ENCODE peak calls at places on chromosomes 13 and 19, in nine cellular contexts. C is breast epithelium; Q is fibroblast of lung; I is transverse colon; J is omental fat pad; W is foreskin keratinocyte; V is CD8-positive, alpha-beta T cell; Y is astrocyte; A is uterus. H is an unnamed sample.

GRCh38 chr19:42132851-42133528 is 744 bp upstream of the POU2F2 start:
- DNase-seq in I (peak), J (peak), V (peak), C (peak), W (peak), A (peak), Y (no peak), Q (no peak), H (peak)

GRCh38 chr19:1216756-1217155 is 11.2 kb downstream of the STK11 start:
- DNase-seq in W (no peak), Y (no peak), C (no peak), Q (no peak), V (no peak), A (no peak), I (no peak), J (no peak), H (no peak)

GRCh38 chr13:53398051-53398450 is 369.4 kb downstream of the OLFM4 start:
- DNase-seq in A (no peak), Y (no peak), J (no peak), C (no peak), I (no peak), V (no peak), W (no peak), Q (no peak), H (no peak)

GRCh38 chr19:8397746-8398721 is 7.9 kb downstream of the RAB11B start:
- DNase-seq in V (no peak), J (no peak), Y (no peak), Q (no peak), A (no peak), W (no peak), C (no peak), I (no peak), H (no peak)

GRCh38 chr19:45342911-45343310 is 2.4 kb downstream of the KLC3 start:
- DNase-seq in C (no peak), I (no peak), V (no peak), Y (no peak), A (no peak), Q (no peak), W (no peak), J (no peak), H (no peak)

GRCh38 chr19:7705387-7706187 is 3.7 kb upstream of the FCER2 start:
- DNase-seq in W (no peak), C (peak), A (no peak), I (peak), Y (no peak), Q (no peak), V (peak), J (no peak), H (no peak)

GRCh38 chr19:55687281-55688172 is 12.5 kb downstream of the EPN1 start:
- DNase-seq in V (no peak), J (no peak), A (no peak), Q (no peak), C (no peak), W (no peak), Y (no peak), I (peak), H (no peak)

GRCh38 chr19:38449518-38449917 is 16.0 kb downstream of the RYR1 start:
- DNase-seq in W (no peak), I (no peak), Q (no peak), J (no peak), V (no peak), Y (no peak), C (no peak), A (no peak), H (no peak)

GRCh38 chr13:74115138-74115537 is 19.1 kb downstream of the KLF12 start:
- DNase-seq in V (no peak), J (no peak), W (peak), Y (peak), I (no peak), A (no peak), C (no peak), Q (peak), H (no peak)

GRCh38 chr13:86681223-86681622 is 882.0 kb upstream of the SLITRK6 start:
- DNase-seq in I (no peak), Y (no peak), W (no peak), V (no peak), A (no peak), Q (no peak), C (no peak), J (no peak), H (no peak)

GRCh38 chr13:21934309-21934708 is 263.4 kb downstream of the FGF9 start:
- DNase-seq in C (peak), I (no peak), A (no peak), J (no peak), Y (no peak), Q (no peak), V (no peak), W (no peak), H (no peak)

GRCh38 chr19:48424694-48425219 is 21.0 kb upstream of the GRWD1 start:
- DNase-seq in A (no peak), W (no peak), Y (peak), V (no peak), I (no peak), C (no peak), J (no peak), Q (peak), H (peak)

GRCh38 chr19:6236310-6237291 is 43.2 kb downstream of the MLLT1 start:
- DNase-seq in A (peak), I (peak), J (no peak), C (peak), V (no peak), Q (no peak), W (no peak), Y (no peak), H (peak)

GRCh38 chr19:49570138-49570856 is 10.1 kb downstream of the NOSIP start:
- DNase-seq in A (peak), V (peak), Q (peak), W (peak), J (no peak), C (no peak), Y (peak), I (peak), H (peak)

GRCh38 chr13:94280357-94280756 is 199.1 kb downstream of the DCT start:
- DNase-seq in I (no peak), C (no peak), Y (peak), V (no peak), A (no peak), W (no peak), J (no peak), Q (peak), H (no peak)

GRCh38 chr19:32471095-32471494 is 65.5 kb downstream of the DPY19L3 start:
- DNase-seq in W (no peak), Q (peak), I (no peak), C (no peak), A (no peak), V (no peak), Y (no peak), J (no peak), H (no peak)

GRCh38 chr13:64640002-64640401 is 2590.1 kb downstream of the PCDH9 start:
- DNase-seq in W (no peak), Y (no peak), J (no peak), A (no peak), C (no peak), Q (no peak), V (no peak), I (no peak), H (no peak)

GRCh38 chr13:79741006-79741405 is 260.1 kb downstream of the NDFIP2 start:
- DNase-seq in A (no peak), W (peak), V (no peak), C (no peak), J (no peak), I (no peak), Q (peak), Y (peak), H (no peak)

GRCh38 chr19:17348700-17349099 is 11.3 kb downstream of the GTPBP3 start:
- DNase-seq in W (no peak), I (no peak), A (peak), V (no peak), Q (peak), C (peak), Y (peak), J (no peak), H (peak)

GRCh38 chr19:46297700-46298476 is 1.0 kb downstream of the HIF3A start:
- DNase-seq in J (no peak), Q (no peak), W (no peak), Y (no peak), C (peak), I (peak), V (no peak), A (peak), H (no peak)

GRCh38 chr13:44101347-44102083 is 221.8 kb downstream of the LACC1 start:
- DNase-seq in A (no peak), Y (no peak), J (no peak), Q (no peak), I (no peak), V (no peak), C (no peak), W (no peak), H (no peak)

GRCh38 chr13:110574161-110574560 is 12.6 kb upstream of the RAB20 start:
- DNase-seq in J (no peak), Q (no peak), Y (no peak), I (no peak), C (no peak), A (no peak), W (no peak), V (no peak), H (no peak)

GRCh38 chr13:33787051-33787591 is 30.8 kb upstream of the RFC3 start:
- DNase-seq in Y (no peak), I (no peak), A (no peak), C (no peak), W (peak), J (no peak), Q (no peak), V (no peak), H (no peak)

GRCh38 chr13:26517931-26518330 is 39.6 kb upstream of the WASF3 start:
- DNase-seq in I (no peak), Q (no peak), J (no peak), Y (no peak), C (no peak), W (no peak), A (no peak), V (no peak), H (no peak)

GRCh38 chr19:28521614-28522544 is 691.1 kb downstream of the UQCRFS1 start:
- DNase-seq in C (no peak), I (no peak), W (no peak), Y (no peak), Q (no peak), A (no peak), V (no peak), J (no peak), H (no peak)

GRCh38 chr19:49533551-49534488 is 6.0 kb downstream of the RCN3 start:
- DNase-seq in C (peak), J (peak), Y (no peak), Q (peak), A (peak), W (peak), V (peak), I (peak), H (peak)

GRCh38 chr13:35891973-35892441 is 239.2 kb downstream of the DCLK1 start:
- DNase-seq in Y (peak), I (no peak), Q (peak), A (no peak), J (no peak), W (peak), C (no peak), V (no peak), H (peak)

GRCh38 chr19:12194827-12195500 is 32.1 kb downstream of the ZNF136 start:
- DNase-seq in A (peak), V (peak), J (peak), C (peak), Y (peak), Q (peak), I (peak), W (peak), H (no peak)

GRCh38 chr13:93345642-93346220 is 119.1 kb downstream of the GPC6 start:
- DNase-seq in A (no peak), C (no peak), V (no peak), W (no peak), Q (peak), I (no peak), Y (peak), J (no peak), H (no peak)

GRCh38 chr19:51439021-51439465 is 19.2 kb downstream of the SIGLEC8 start:
- DNase-seq in V (no peak), W (no peak), C (no peak), Q (no peak), J (no peak), I (no peak), Y (no peak), A (no peak), H (peak)

GRCh38 chr13:77038907-77039470 is 12.0 kb upstream of the FBXL3 start:
- DNase-seq in I (no peak), Q (no peak), Y (no peak), C (no peak), A (no peak), V (no peak), W (no peak), J (no peak), H (no peak)

GRCh38 chr19:44582581-44583265 is 30.6 kb upstream of the IGSF23 start:
- DNase-seq in A (no peak), Y (no peak), V (no peak), I (peak), J (no peak), W (no peak), Q (no peak), C (no peak), H (peak)

GRCh38 chr19:22784051-22784450 is at the start of gene ZNF99:
- DNase-seq in W (no peak), Y (no peak), V (no peak), A (peak), Q (no peak), I (no peak), J (peak), C (peak), H (no peak)

GRCh38 chr19:41940443-41941409 is 12.5 kb upstream of the ERFL start:
- DNase-seq in J (no peak), W (no peak), A (no peak), Q (no peak), C (no peak), V (no peak), I (no peak), Y (no peak), H (no peak)

GRCh38 chr13:108915095-108915633 is 285.8 kb downstream of the MYO16 start:
- DNase-seq in C (no peak), J (no peak), Q (peak), Y (peak), W (peak), V (no peak), A (no peak), I (no peak), H (no peak)
- TF ChIP-seq CTCF in C (peak), J (no peak), Q (peak), Y (peak), W (peak), V (no peak), A (peak), I (peak), H (no peak)

DNA sequence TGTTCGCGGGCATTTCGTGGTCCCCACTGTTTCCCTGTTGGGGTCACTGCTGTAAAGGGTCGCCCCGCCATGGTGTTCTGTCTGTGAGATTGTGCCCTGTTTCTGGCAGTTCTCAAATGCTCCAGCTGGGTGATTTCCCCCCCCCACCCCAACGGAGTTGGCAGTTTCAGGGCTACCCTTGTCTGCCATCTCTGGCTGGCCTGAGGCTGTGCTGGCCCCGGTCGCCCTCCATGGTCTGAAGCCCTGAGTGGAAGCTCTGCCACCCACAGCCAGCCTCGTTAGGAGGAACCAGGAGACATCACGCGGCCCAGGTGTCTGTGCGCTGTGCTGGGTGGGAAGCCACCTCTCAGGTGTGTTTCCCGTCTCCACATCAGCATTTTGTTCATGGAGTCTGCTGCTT is 64.5 kb downstream of the MCF2L start:
- DNase-seq in J (no peak), Y (no peak), Q (no peak), I (no peak), V (no peak), W (no peak), A (no peak), C (no peak), H (no peak)
- TF ChIP-seq CTCF in J (no peak), Y (no peak), Q (no peak), I (no peak), V (no peak), W (no peak), A (no peak), C (no peak), H (no peak)

DNA sequence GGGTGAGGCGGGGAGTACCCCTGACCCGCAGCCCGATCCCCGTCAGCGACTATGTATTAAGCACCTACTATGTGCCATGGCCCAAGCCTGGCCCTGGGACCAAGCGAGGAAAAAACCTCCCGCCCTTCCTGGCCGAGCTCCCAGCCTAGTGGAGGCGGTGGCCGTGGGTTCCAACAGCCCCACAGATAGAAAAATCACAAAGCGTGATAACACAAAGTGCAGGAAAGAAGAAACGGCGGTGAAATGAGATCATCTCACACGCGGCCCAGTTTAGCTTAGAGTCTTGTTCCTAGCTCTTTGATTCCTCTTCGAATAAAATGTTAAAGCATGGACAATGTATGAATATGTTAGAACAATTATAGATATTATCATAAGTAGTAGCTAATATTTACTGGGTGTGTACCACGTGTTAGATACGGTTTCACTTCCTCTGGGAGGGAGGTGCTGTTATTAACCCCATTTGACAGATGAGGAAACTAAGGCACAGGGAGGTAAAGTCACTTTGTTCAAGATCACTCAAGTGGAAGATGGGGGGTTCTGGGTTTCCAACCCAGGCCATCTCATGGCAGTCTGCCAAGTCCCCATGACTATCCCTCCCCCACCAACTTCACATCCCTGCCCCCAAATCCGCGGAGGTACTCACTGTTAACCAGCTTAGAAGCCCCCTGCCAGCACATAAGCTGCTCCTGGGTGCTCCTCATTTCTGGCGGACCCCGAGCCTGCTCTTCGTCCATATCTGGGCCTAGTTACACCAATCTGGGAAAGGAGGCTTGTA is 1.2 kb upstream of the FXYD7 start:
- DNase-seq in I (no peak), A (no peak), J (no peak), Y (no peak), C (no peak), V (no peak), W (no peak), Q (peak), H (no peak)
- TF ChIP-seq CTCF in I (peak), A (peak), J (no peak), Y (no peak), C (no peak), V (no peak), W (no peak), Q (no peak), H (no peak)

GRCh38 chr19:3575260-3575741 is 2.6 kb downstream of the HMG20B start:
- DNase-seq in Q (no peak), C (no peak), I (no peak), A (no peak), J (no peak), W (no peak), Y (no peak), V (no peak), H (peak)
- TF ChIP-seq CTCF in Q (peak), C (no peak), I (no peak), A (no peak), J (no peak), W (peak), Y (peak), V (no peak), H (no peak)

DNA sequence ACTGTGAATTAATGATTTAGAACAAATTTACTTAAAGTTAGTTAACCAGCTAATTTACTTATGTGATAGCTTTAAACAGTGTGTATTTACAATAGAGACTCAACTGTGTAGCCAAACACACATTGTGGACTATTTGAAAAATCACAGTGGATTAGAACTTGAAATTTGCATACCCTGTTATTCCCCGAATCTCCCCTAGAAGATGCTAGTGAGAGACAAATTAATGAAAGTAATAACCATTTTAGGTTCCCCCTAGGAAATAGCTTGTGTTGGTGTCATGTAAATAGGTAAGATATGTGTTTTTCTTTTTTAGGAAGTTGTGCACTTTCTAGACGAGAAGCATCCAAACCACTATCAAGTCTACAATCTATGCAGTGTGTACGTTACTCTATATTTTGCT is 98.5 kb downstream of the C1QTNF9 start:
- DNase-seq in I (no peak), Y (no peak), A (no peak), W (no peak), V (no peak), J (no peak), Q (no peak), C (no peak), H (no peak)
- TF ChIP-seq CTCF in I (no peak), Y (no peak), A (no peak), W (peak), V (no peak), J (no peak), Q (peak), C (no peak), H (no peak)

GRCh38 chr19:16041571-16042386 is 34.5 kb upstream of the TPM4 start:
- DNase-seq in I (peak), A (peak), W (peak), J (peak), Q (peak), Y (peak), V (peak), C (peak), H (peak)
- TF ChIP-seq CTCF in I (peak), A (peak), W (peak), J (peak), Q (peak), Y (peak), V (peak), C (peak), H (peak)

DNA sequence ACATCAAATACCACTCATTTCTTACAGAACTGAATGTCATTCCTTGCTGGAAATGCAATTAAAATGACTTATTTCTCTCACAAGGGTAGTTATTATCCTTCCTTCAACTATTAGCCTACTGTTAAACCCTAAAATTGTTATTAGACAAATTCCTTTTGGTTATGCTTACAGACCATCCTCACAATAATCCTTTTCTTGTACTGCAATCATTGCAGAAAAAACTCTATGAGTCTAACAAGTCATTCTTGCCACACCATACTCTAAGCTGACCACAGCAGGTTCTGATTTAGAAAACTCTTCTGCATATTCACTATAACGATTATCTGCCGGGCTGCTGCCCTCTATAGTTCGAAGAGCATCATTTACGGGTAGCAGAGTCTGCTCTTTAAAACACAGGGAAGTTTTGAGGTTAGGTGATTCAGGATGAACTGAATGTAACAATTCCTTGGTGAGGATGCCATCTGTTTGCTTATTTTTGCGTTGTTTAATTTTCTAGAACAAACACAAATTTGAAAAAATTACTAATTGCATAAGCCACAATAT is 38.2 kb downstream of the MTMR6 start:
- DNase-seq in Q (peak), W (peak), C (no peak), I (no peak), V (no peak), J (no peak), Y (peak), A (no peak), H (no peak)
- TF ChIP-seq CTCF in Q (peak), W (peak), C (no peak), I (no peak), V (no peak), J (no peak), Y (peak), A (no peak), H (no peak)